ENCODE peak calls at places on chromosomes 2 and 18, in six cellular contexts. A is fibroblast of pulmonary artery, Q is BJ, C is lung, R is prostate gland, I is right atrium auricular region. H is an unnamed sample.

GRCh38 chr2:11744631-11745394 is 1.6 kb upstream of the LPIN1 start:
- DNase-seq in A (peak; percentile 42), Q (no peak), C (peak; percentile 39), R (no peak), I (no peak), H (no peak)

GRCh38 chr2:11753886-11754704 is 7.7 kb downstream of the LPIN1 start:
- DNase-seq in A (peak; percentile 67), Q (no peak), C (no peak), R (peak; percentile 28), I (no peak), H (no peak)

GRCh38 chr18:23857756-23858155 is 156.8 kb upstream of the TTC39C start:
- DNase-seq in A (peak; percentile 73), Q (no peak), C (peak; percentile 90), R (no peak), I (no peak), H (peak; percentile 34)

GRCh38 chr18:47075098-47075883 is 39.9 kb upstream of the ELOA2 start:
- DNase-seq in A (no peak), Q (peak; percentile 14), C (no peak), R (no peak), I (no peak), H (no peak)

GRCh38 chr2:128626758-128627515 is 308.3 kb upstream of the HS6ST1 start:
- DNase-seq in A (no peak), Q (no peak), C (no peak), R (no peak), I (no peak), H (no peak)

GRCh38 chr2:55107428-55107827 is 57.2 kb upstream of the RTN4 start:
- DNase-seq in A (no peak), Q (no peak), C (no peak), R (no peak), I (no peak), H (no peak)

GRCh38 chr2:6877402-6878305 is at the start of gene RSAD2:
- DNase-seq in A (peak; percentile 11), Q (no peak), C (peak; percentile 42), R (peak; percentile 28), I (no peak), H (no peak)

GRCh38 chr2:226892729-226893128 is 56.9 kb downstream of the RHBDD1 start:
- DNase-seq in A (peak; percentile 54), Q (no peak), C (no peak), R (no peak), I (no peak), H (no peak)

GRCh38 chr18:52216104-52216503 is 123.9 kb upstream of the DCC start:
- DNase-seq in A (no peak), Q (no peak), C (no peak), R (no peak), I (no peak), H (no peak)
- TF ChIP-seq CTCF in A (no peak), Q (no peak), C (no peak), R (no peak), I (no peak), H (no peak)

GRCh38 chr18:28767781-28768211 is 590.9 kb upstream of the CDH2 start:
- DNase-seq in A (peak; percentile 87), Q (peak; percentile 37), C (no peak), R (no peak), I (no peak), H (peak; percentile 37)
- H3K4me3 ChIP-seq in A (no peak overlapping the region), Q (no peak overlapping the region), C (no peak overlapping the region), R (no peak overlapping the region), I (no peak overlapping the region), H (no peak overlapping the region)

GRCh38 chr18:13461936-13462335 is 243.4 kb downstream of the LDLRAD4 start:
- DNase-seq in A (no peak), Q (no peak), C (no peak), R (no peak), I (no peak), H (no peak)
- TF ChIP-seq CTCF in A (no peak), Q (no peak), C (no peak), R (no peak), I (no peak), H (no peak)

GRCh38 chr2:99421469-99421868 is 68.3 kb downstream of the REV1 start:
- DNase-seq in A (peak; percentile 60), Q (no peak), C (no peak), R (no peak), I (no peak), H (no peak)
- H3K4me3 ChIP-seq in A (no peak overlapping the region), Q (no peak overlapping the region), C (no peak overlapping the region), R (no peak overlapping the region), I (no peak overlapping the region), H (no peak overlapping the region)

DNA sequence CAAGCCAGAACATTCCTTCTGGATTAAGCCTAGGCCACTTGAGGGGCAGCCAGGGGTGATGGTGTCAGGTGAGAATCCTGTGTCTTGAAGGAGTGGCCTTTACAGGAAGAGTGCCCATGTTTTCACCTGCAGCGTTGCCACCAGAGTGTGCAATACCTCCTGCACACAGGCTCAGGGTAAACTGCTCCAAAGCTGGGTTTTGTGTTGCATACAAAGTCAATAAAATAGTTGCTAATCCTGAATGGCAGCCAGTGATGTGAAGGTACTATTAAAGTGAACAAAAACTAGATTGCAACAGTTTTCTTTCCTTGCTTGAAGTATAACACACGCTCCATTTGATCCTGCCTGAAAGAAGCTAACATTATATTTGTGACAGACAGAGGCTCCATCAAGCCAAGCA is 64.4 kb upstream of the NRP2 start:
- DNase-seq in A (no peak), Q (no peak), C (no peak), R (peak; percentile 51), I (no peak), H (no peak)
- TF ChIP-seq CTCF in A (no peak), Q (no peak), C (no peak), R (peak; percentile 35), I (no peak), H (no peak)

GRCh38 chr18:58224425-58224750 is 180.4 kb downstream of the NEDD4L start:
- DNase-seq in A (no peak), Q (no peak), C (no peak), R (no peak), I (no peak), H (no peak)
- H3K4me3 ChIP-seq in A (no peak overlapping the region), Q (no peak overlapping the region), C (no peak overlapping the region), R (no peak overlapping the region), I (no peak overlapping the region), H (no peak overlapping the region)

GRCh38 chr2:177816740-177817139 is 255.8 kb downstream of the PDE11A start:
- DNase-seq in A (no peak), Q (no peak), C (no peak), R (no peak), I (no peak), H (no peak)

GRCh38 chr2:177817300-177817699 is 255.3 kb downstream of the PDE11A start:
- DNase-seq in A (no peak), Q (no peak), C (no peak), R (no peak), I (no peak), H (no peak)

GRCh38 chr2:177808984-177809809 is 263.4 kb downstream of the PDE11A start:
- DNase-seq in A (no peak), Q (no peak), C (no peak), R (no peak), I (no peak), H (no peak)

GRCh38 chr2:177818412-177818811 is 254.2 kb downstream of the PDE11A start:
- DNase-seq in A (no peak), Q (no peak), C (no peak), R (no peak), I (no peak), H (no peak)

DNA sequence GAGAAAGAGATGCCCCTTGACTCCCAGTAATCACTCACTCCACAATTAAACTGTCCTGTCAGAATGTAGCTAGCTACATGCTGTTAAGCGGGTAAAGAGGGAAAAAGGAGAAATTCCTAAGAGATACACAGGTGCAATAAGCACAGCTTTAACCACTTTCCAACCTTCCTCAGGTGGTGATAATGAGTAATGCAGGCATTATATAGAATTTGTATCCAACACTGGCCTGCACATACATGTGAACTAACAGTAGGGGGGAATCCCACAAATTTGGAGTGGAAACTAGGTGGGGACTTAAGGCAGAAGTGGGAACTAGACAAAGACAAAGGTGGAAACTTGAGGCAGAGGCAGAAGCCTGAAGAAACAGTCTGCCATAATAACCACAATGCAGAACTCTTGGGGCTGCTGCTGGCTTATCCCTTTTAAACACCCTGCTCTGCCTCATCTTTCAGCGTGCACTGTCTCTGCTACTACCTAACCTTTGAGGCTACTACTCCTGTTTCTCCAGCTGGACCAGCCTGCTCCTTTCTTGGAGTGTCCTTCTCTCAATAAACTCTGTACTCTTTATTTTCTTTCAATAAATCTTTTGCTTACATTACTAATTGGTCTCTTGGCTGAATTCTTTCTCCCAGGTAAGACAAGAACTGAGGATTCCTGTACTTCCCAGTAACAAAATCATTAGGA is 259.7 kb downstream of the PDE11A start:
- DNase-seq in A (no peak), Q (no peak), C (no peak), R (peak; percentile 44), I (no peak), H (no peak)
- TF ChIP-seq CTCF in A (no peak), Q (no peak), C (no peak), R (no peak), I (no peak), H (no peak)

DNA sequence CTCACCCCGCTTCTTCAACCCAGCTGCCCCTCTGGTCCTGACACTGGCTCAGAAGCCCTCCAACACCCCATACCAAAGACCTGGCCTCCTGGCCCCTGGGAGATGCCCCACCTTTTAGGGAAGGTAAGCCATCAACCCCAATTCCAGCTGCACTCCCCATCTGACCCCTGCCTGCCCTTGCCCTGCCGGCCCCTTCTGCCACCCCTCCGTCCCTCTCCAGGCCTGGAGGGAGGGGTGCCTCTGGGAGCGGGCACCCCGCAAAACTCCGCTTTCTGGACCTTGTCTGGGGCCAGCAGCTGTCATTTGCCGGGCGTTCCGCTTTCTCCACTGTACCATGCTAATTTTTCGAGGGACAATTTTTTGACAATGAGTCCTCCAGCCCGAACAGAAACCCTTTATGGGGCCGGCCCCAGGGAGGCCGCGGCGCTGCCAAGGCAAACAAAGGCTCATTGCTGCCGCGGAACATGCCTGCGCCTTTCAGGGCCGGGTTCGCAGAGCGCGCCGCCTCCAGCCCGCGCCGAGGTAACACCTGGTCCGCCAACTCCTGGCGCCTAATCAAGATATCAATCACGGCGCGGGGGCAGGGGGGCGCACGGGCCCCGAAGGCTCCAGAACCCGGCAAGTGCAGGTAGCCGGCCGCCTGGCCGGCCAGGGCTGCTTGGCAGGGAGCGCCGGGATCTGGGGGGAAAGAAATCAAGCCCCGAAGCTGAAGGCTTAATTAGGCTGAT is 96.0 kb downstream of the INHBB start:
- DNase-seq in A (peak; percentile 25), Q (no peak), C (peak; percentile 51), R (peak; percentile 82), I (no peak), H (no peak)
- H3K4me3 ChIP-seq in A (peak overlapping the region; percentile 21), Q (no peak overlapping the region), C (no peak overlapping the region), R (peak overlapping the region; percentile 21), I (peak overlapping the region; percentile 14), H (peak overlapping the region; percentile 29)

GRCh38 chr2:177296047-177296446 is 31.5 kb upstream of the NFE2L2 start:
- DNase-seq in A (peak; percentile 54), Q (no peak), C (no peak), R (no peak), I (no peak), H (no peak)
- TF ChIP-seq CTCF in A (peak; percentile 35), Q (no peak), C (peak; percentile 27), R (peak; percentile 39), I (peak; percentile 52), H (no peak)

H was measured in AG04449.